ENCODE peak calls at places on chromosomes 2 and 18, in ten cellular contexts. T is astrocyte of the spinal cord, S is foreskin fibroblast, H is fibroblast of mammary gland, M is BE2C, V is epithelial cell of esophagus, K is fibroblast of lung, X is cardiac fibroblast, E is IMR-90, F is uterus. D is an unnamed sample.

GRCh38 chr2:262117-262516 is 1.7 kb downstream of the SH3YL1 start:
- DNase-seq in T (no peak), S (no peak), H (no peak), M (no peak), V (peak; percentile 30), K (no peak), X (no peak), E (no peak), F (no peak), D (no peak)

GRCh38 chr2:71067567-71068217 is 756 bp upstream of the NAGK start:
- DNase-seq in T (no peak), S (no peak), H (peak; percentile 22), M (no peak), V (no peak), K (no peak), X (no peak), E (no peak), F (no peak), D (no peak)

GRCh38 chr2:126315840-126316239 is 340.1 kb upstream of the GYPC start:
- DNase-seq in T (no peak), S (no peak), H (no peak), M (no peak), V (no peak), K (no peak), X (no peak), E (no peak), F (no peak), D (no peak)

GRCh38 chr2:4618141-4618540 is 914.8 kb downstream of the DCDC2C start:
- DNase-seq in T (no peak), S (no peak), H (no peak), M (no peak), V (no peak), K (no peak), X (no peak), E (no peak), F (no peak), D (no peak)

GRCh38 chr18:9429662-9429993 is 45.7 kb upstream of the RALBP1 start:
- DNase-seq in T (no peak), S (peak; percentile 23), H (peak; percentile 59), M (no peak), V (peak; percentile 20), K (peak; percentile 48), X (peak; percentile 88), E (peak; percentile 46), F (no peak), D (no peak)

GRCh38 chr2:232928564-232929302 is 58.7 kb downstream of the SNORC start:
- DNase-seq in T (no peak), S (no peak), H (no peak), M (no peak), V (no peak), K (no peak), X (no peak), E (no peak), F (no peak), D (no peak)

GRCh38 chr2:19607931-19608762 is 249.7 kb upstream of the OSR1 start:
- DNase-seq in T (peak; percentile 89), S (peak; percentile 94), H (peak; percentile 99), M (no peak), V (peak; percentile 40), K (peak; percentile 89), X (peak; percentile 86), E (peak; percentile 93), F (no peak), D (peak; percentile 71)

GRCh38 chr2:176146645-176147044 is 4.7 kb upstream of the HOXD4 start:
- DNase-seq in T (no peak), S (no peak), H (no peak), M (no peak), V (no peak), K (no peak), X (no peak), E (no peak), F (no peak), D (no peak)

GRCh38 chr18:45619062-45619825 is 4.0 kb downstream of the SLC14A2 start:
- DNase-seq in T (no peak), S (peak; percentile 21), H (peak; percentile 38), M (no peak), V (peak; percentile 35), K (peak; percentile 32), X (no peak), E (no peak), F (peak; percentile 81), D (no peak)

GRCh38 chr2:227308784-227309183 is 16.3 kb upstream of the MFF start:
- DNase-seq in T (no peak), S (no peak), H (no peak), M (no peak), V (peak; percentile 96), K (no peak), X (peak; percentile 46), E (no peak), F (no peak), D (no peak)

GRCh38 chr2:143229952-143230351 is 100.7 kb downstream of the ARHGAP15 start:
- DNase-seq in T (no peak), S (no peak), H (no peak), M (no peak), V (no peak), K (no peak), X (no peak), E (no peak), F (no peak), D (no peak)

GRCh38 chr2:221334466-221334865 is 237.6 kb downstream of the EPHA4 start:
- DNase-seq in T (no peak), S (no peak), H (no peak), M (no peak), V (no peak), K (no peak), X (no peak), E (no peak), F (no peak), D (no peak)

GRCh38 chr2:149331023-149331400 is 625 bp downstream of the LYPD6 start:
- DNase-seq in T (no peak), S (no peak), H (no peak), M (no peak), V (peak; percentile 13), K (no peak), X (no peak), E (no peak), F (no peak), D (no peak)

DNA sequence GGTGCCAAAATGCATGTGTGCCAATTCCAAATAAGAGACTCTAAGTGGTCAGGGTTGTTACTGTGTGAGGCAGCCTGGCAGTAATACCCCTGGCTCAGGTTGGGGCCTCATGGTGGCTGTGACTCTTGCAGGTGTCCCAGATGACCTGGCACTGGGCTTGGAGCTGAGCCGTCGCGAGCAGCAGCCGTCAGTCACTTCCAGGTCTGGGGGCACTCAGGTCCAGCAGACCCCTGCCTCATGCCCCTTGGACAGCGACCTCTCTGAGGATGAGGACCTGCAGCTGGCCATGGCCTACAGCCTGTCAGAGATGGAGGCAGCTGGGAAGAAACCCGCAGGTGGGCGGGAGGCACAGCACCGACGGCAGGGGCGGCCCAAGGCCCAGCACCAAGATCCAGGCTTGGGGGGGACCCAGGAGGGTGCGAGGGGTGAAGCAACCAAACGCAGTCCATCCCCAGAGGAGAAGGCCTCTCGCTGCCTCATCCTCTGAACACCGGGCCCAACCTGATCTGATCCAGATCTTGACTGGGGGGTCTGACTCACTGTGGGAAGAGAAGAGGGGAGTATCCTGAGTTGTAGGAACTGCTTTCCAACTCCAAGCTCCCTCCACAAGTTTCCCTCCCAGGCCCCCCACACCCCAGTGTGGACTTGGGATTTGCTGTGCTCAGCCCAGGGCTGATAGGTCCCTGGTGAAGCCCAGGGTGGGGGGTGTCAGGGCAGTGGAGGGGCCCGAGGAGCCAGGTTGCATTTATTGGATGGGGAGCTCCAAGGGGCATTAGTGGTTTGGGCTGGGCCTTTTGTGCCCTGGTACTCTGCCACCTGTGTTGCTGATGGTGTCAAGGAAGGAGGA is 5.6 kb downstream of the DNAJB2 start:
- DNase-seq in T (no peak), S (no peak), H (peak; percentile 58), M (no peak), V (no peak), K (no peak), X (no peak), E (no peak), F (no peak), D (no peak)
- H3K4me3 ChIP-seq in T (no peak overlapping the region), S (no peak overlapping the region), H (no peak overlapping the region), M (no peak overlapping the region), V (no peak overlapping the region), K (no peak overlapping the region), X (no peak overlapping the region), E (no peak overlapping the region), F (no peak overlapping the region), D (no peak overlapping the region)

DNA sequence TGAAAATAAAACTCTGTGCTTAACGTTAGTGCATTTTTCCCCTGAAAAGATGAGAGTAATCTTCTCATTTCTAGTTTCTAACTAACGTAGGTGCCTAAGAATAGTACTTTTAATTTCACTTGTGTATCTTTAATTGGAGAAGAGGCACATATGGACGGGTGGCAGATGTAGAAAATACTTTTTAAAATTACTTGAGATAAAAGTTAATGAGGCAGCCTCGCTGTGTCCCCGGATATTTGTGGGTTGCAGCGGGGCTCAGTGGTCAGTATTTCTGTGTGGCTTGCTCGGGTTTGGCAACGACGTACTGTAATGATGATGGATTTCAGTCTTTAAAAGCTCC is 6.9 kb downstream of the GATA6 start:
- DNase-seq in T (no peak), S (no peak), H (no peak), M (no peak), V (no peak), K (no peak), X (no peak), E (no peak), F (no peak), D (no peak)
- H3K4me3 ChIP-seq in T (peak overlapping the region; percentile 10), S (no peak overlapping the region), H (no peak overlapping the region), M (no peak overlapping the region), V (no peak overlapping the region), K (peak overlapping the region; percentile 10), X (peak overlapping the region; percentile 51), E (no peak overlapping the region), F (peak overlapping the region; percentile 96), D (peak overlapping the region; percentile 40)

GRCh38 chr2:27085062-27085669 is 1.4 kb upstream of the KHK start:
- DNase-seq in T (no peak), S (no peak), H (no peak), M (no peak), V (no peak), K (no peak), X (no peak), E (no peak), F (no peak), D (no peak)
- H3K4me3 ChIP-seq in T (peak overlapping the region; percentile 51), S (peak overlapping the region; percentile 58), H (peak overlapping the region; percentile 43), M (peak overlapping the region; percentile 61), V (peak overlapping the region; percentile 57), K (no peak overlapping the region), X (peak overlapping the region; percentile 37), E (no peak overlapping the region), F (peak overlapping the region; percentile 62), D (peak overlapping the region; percentile 59)

DNA sequence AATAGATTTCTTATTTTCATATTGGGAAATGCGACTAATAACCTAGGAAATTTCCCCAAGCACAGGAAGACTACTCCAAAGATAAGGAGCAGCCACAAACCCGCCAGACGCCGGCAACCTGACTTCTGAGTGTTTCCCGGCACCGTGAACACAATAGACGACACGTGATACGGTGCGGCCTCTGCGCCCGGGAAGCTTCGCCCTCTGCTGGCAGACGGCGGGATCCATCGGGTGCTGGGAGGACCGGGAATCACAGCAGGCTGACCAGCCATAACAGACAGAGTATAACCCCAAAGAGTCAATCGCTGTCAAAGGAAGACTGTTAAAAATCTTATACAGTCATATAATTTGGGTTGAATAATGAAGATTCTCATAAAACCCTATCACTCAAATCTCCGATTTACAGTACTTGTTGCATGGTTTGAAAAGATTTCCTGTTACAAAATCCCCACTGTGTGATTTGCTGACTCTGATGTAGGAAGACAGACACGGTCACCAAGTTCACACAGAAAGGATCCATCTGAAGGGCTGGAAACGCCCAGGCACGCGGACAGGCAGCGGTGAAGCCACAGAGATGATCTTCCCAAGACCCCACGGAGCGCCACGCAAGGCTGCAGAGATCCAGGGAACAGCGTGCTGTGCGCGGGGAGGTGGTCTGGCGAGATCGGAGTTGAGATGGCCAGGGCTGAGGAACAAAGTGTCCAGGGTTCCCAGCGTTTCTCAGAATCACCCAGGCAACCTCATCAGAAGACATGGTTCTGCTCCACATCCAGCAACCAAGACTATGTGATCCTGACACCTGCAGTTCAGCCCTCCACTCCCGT is 73.8 kb downstream of the EIPR1 start:
- DNase-seq in T (peak; percentile 84), S (peak; percentile 77), H (peak; percentile 72), M (peak; percentile 93), V (peak; percentile 79), K (peak; percentile 78), X (peak; percentile 85), E (peak; percentile 77), F (peak; percentile 76), D (peak; percentile 91)
- H3K4me3 ChIP-seq in T (peak overlapping the region; percentile 21), S (peak overlapping the region; percentile 45), H (peak overlapping the region; percentile 12), M (peak overlapping the region; percentile 49), V (no peak overlapping the region), K (peak overlapping the region; percentile 27), X (peak overlapping the region; percentile 17), E (no peak overlapping the region), F (no peak overlapping the region), D (peak overlapping the region; percentile 40)